ENCODE peak calls at places on chromosome 9, in nine cellular contexts. A is kidney tubule cell, X is astrocyte of the hippocampus, M is Daoy, J is GM23248, B is endothelial cell, H is uterus, I is Right ventricle myocardium superior, P is WTC11. L is an unnamed sample.

GRCh38 chr9:136255166-136255538 is 9.5 kb upstream of the QSOX2 start:
- DNase-seq in A (no peak), X (peak), M (peak), J (peak), B (no peak), H (no peak), I (no peak), P (no peak), L (no peak)

GRCh38 chr9:112012026-112012902 is 115.7 kb downstream of the UGCG start:
- DNase-seq in A (peak), X (peak), M (peak), J (peak), B (no peak), H (peak), I (peak), P (no peak), L (peak)

GRCh38 chr9:116058421-116058820 is 95.2 kb upstream of the PAPPA start:
- DNase-seq in A (no peak), X (no peak), M (no peak), J (no peak), B (no peak), H (no peak), I (no peak), P (no peak), L (no peak)

GRCh38 chr9:130768265-130768664 is 66.8 kb upstream of the ABL1 start:
- DNase-seq in A (peak), X (no peak), M (peak), J (no peak), B (peak), H (no peak), I (no peak), P (peak), L (peak)

GRCh38 chr9:5798581-5798980 is 34.3 kb downstream of the ERMP1 start:
- DNase-seq in A (no peak), X (no peak), M (no peak), J (no peak), B (no peak), H (no peak), I (no peak), P (no peak), L (no peak)

GRCh38 chr9:105187781-105188180 is 56.7 kb upstream of the SLC44A1 start:
- DNase-seq in A (peak), X (peak), M (peak), J (peak), B (no peak), H (no peak), I (no peak), P (no peak), L (peak)

GRCh38 chr9:120579139-120579749 is 723 bp downstream of the CDK5RAP2 start:
- DNase-seq in A (peak), X (peak), M (peak), J (peak), B (peak), H (no peak), I (no peak), P (no peak), L (no peak)

GRCh38 chr9:19239955-19240354 is 9.5 kb downstream of the DENND4C start:
- DNase-seq in A (no peak), X (no peak), M (no peak), J (no peak), B (no peak), H (no peak), I (no peak), P (no peak), L (no peak)

L was measured in AG10803.